ENCODE peak calls at places on chromosomes 16 and 17, in six cellular contexts. One of them, this sample, is unnamed.

GRCh38 chr17:76276461-76277299 is 11.5 kb downstream of the UBALD2 start:
- DNase-seq in activated T-cell treated with anti-CD3 and anti-CD28 coated beads for 1 hour: no peak
- DNase-seq in ovary: no peak
- DNase-seq in adipocyte: peak
- DNase-seq in T-helper 2 cell: no peak
- DNase-seq in stimulated activated CD4-positive, alpha-beta T cell treated with anti-CD3 and anti-CD28 coated beads, Interleukin-1b, Interleukin-23, amount 100 ng/mL, for 24 hours: no peak
- DNase-seq in this sample: no peak

GRCh38 chr17:81400939-81401726 is 5.9 kb downstream of the BAHCC1 start:
- DNase-seq in activated T-cell treated with anti-CD3 and anti-CD28 coated beads for 1 hour: no peak
- DNase-seq in T-helper 2 cell: no peak
- DNase-seq in adipocyte: no peak
- DNase-seq in stimulated activated CD4-positive, alpha-beta T cell treated with anti-CD3 and anti-CD28 coated beads, Interleukin-1b, Interleukin-23, amount 100 ng/mL, for 24 hours: no peak
- DNase-seq in ovary: no peak
- DNase-seq in this sample: no peak

GRCh38 chr16:15658149-15658548 is 8.1 kb downstream of the NDE1 start:
- DNase-seq in activated T-cell treated with anti-CD3 and anti-CD28 coated beads for 1 hour: no peak
- DNase-seq in ovary: no peak
- DNase-seq in adipocyte: no peak
- DNase-seq in T-helper 2 cell: no peak
- DNase-seq in stimulated activated CD4-positive, alpha-beta T cell treated with anti-CD3 and anti-CD28 coated beads, Interleukin-1b, Interleukin-23, amount 100 ng/mL, for 24 hours: no peak
- DNase-seq in this sample: no peak

GRCh38 chr17:3678095-3678820 is 9.6 kb downstream of the EMC6 start:
- DNase-seq in activated T-cell treated with anti-CD3 and anti-CD28 coated beads for 1 hour: no peak
- DNase-seq in stimulated activated CD4-positive, alpha-beta T cell treated with anti-CD3 and anti-CD28 coated beads, Interleukin-1b, Interleukin-23, amount 100 ng/mL, for 24 hours: no peak
- DNase-seq in T-helper 2 cell: no peak
- DNase-seq in adipocyte: no peak
- DNase-seq in ovary: no peak
- DNase-seq in this sample: no peak

GRCh38 chr17:27106982-27107360 is 186.9 kb upstream of the WSB1 start:
- DNase-seq in T-helper 2 cell: no peak
- DNase-seq in ovary: no peak
- DNase-seq in stimulated activated CD4-positive, alpha-beta T cell treated with anti-CD3 and anti-CD28 coated beads, Interleukin-1b, Interleukin-23, amount 100 ng/mL, for 24 hours: no peak
- DNase-seq in activated T-cell treated with anti-CD3 and anti-CD28 coated beads for 1 hour: no peak
- DNase-seq in adipocyte: no peak
- DNase-seq in this sample: no peak

GRCh38 chr17:7889166-7889584 is 586 bp downstream of the CHD3 start:
- DNase-seq in activated T-cell treated with anti-CD3 and anti-CD28 coated beads for 1 hour: peak
- DNase-seq in adipocyte: peak
- DNase-seq in ovary: peak
- DNase-seq in T-helper 2 cell: no peak
- DNase-seq in stimulated activated CD4-positive, alpha-beta T cell treated with anti-CD3 and anti-CD28 coated beads, Interleukin-1b, Interleukin-23, amount 100 ng/mL, for 24 hours: no peak
- DNase-seq in this sample: peak

GRCh38 chr17:57957120-57957850 is 2.1 kb upstream of the CUEDC1 start:
- DNase-seq in stimulated activated CD4-positive, alpha-beta T cell treated with anti-CD3 and anti-CD28 coated beads, Interleukin-1b, Interleukin-23, amount 100 ng/mL, for 24 hours: no peak
- DNase-seq in activated T-cell treated with anti-CD3 and anti-CD28 coated beads for 1 hour: no peak
- DNase-seq in adipocyte: no peak
- DNase-seq in T-helper 2 cell: no peak
- DNase-seq in ovary: no peak
- DNase-seq in this sample: no peak

GRCh38 chr16:2149630-2150417 is 1.4 kb downstream of the RAB26 start:
- DNase-seq in activated T-cell treated with anti-CD3 and anti-CD28 coated beads for 1 hour: no peak
- DNase-seq in T-helper 2 cell: no peak
- DNase-seq in stimulated activated CD4-positive, alpha-beta T cell treated with anti-CD3 and anti-CD28 coated beads, Interleukin-1b, Interleukin-23, amount 100 ng/mL, for 24 hours: no peak
- DNase-seq in adipocyte: no peak
- DNase-seq in ovary: no peak
- DNase-seq in this sample: no peak

GRCh38 chr16:65905326-65905725 is 461.2 kb upstream of the CDH5 start:
- DNase-seq in T-helper 2 cell: no peak
- DNase-seq in activated T-cell treated with anti-CD3 and anti-CD28 coated beads for 1 hour: no peak
- DNase-seq in stimulated activated CD4-positive, alpha-beta T cell treated with anti-CD3 and anti-CD28 coated beads, Interleukin-1b, Interleukin-23, amount 100 ng/mL, for 24 hours: no peak
- DNase-seq in ovary: no peak
- DNase-seq in adipocyte: no peak
- DNase-seq in this sample: no peak

GRCh38 chr17:38943607-38944006 is 18.2 kb downstream of the LASP1NB start:
- DNase-seq in adipocyte: no peak
- DNase-seq in ovary: no peak
- DNase-seq in stimulated activated CD4-positive, alpha-beta T cell treated with anti-CD3 and anti-CD28 coated beads, Interleukin-1b, Interleukin-23, amount 100 ng/mL, for 24 hours: no peak
- DNase-seq in activated T-cell treated with anti-CD3 and anti-CD28 coated beads for 1 hour: no peak
- DNase-seq in T-helper 2 cell: no peak
- DNase-seq in this sample: no peak

GRCh38 chr16:5709889-5710288 is 612.3 kb upstream of the EEF2KMT start:
- DNase-seq in adipocyte: peak
- DNase-seq in activated T-cell treated with anti-CD3 and anti-CD28 coated beads for 1 hour: no peak
- DNase-seq in stimulated activated CD4-positive, alpha-beta T cell treated with anti-CD3 and anti-CD28 coated beads, Interleukin-1b, Interleukin-23, amount 100 ng/mL, for 24 hours: no peak
- DNase-seq in T-helper 2 cell: no peak
- DNase-seq in ovary: no peak
- DNase-seq in this sample: peak

GRCh38 chr16:86823895-86824671 is 245.7 kb downstream of the FOXL1 start:
- DNase-seq in ovary: no peak
- DNase-seq in T-helper 2 cell: no peak
- DNase-seq in activated T-cell treated with anti-CD3 and anti-CD28 coated beads for 1 hour: no peak
- DNase-seq in adipocyte: no peak
- DNase-seq in stimulated activated CD4-positive, alpha-beta T cell treated with anti-CD3 and anti-CD28 coated beads, Interleukin-1b, Interleukin-23, amount 100 ng/mL, for 24 hours: no peak
- DNase-seq in this sample: no peak

GRCh38 chr17:81484195-81484979 is 28.2 kb downstream of the ACTG1 start:
- DNase-seq in activated T-cell treated with anti-CD3 and anti-CD28 coated beads for 1 hour: peak
- DNase-seq in adipocyte: peak
- DNase-seq in stimulated activated CD4-positive, alpha-beta T cell treated with anti-CD3 and anti-CD28 coated beads, Interleukin-1b, Interleukin-23, amount 100 ng/mL, for 24 hours: peak
- DNase-seq in ovary: peak
- DNase-seq in T-helper 2 cell: peak
- DNase-seq in this sample: peak

GRCh38 chr17:33908363-33909064 is 346.6 kb upstream of the CCL2 start:
- DNase-seq in adipocyte: no peak
- DNase-seq in stimulated activated CD4-positive, alpha-beta T cell treated with anti-CD3 and anti-CD28 coated beads, Interleukin-1b, Interleukin-23, amount 100 ng/mL, for 24 hours: no peak
- DNase-seq in ovary: no peak
- DNase-seq in T-helper 2 cell: no peak
- DNase-seq in activated T-cell treated with anti-CD3 and anti-CD28 coated beads for 1 hour: no peak
- DNase-seq in this sample: no peak

GRCh38 chr17:78903101-78903779 is at the start of gene CEP295NL:
- DNase-seq in ovary: no peak
- DNase-seq in adipocyte: no peak
- DNase-seq in activated T-cell treated with anti-CD3 and anti-CD28 coated beads for 1 hour: no peak
- DNase-seq in stimulated activated CD4-positive, alpha-beta T cell treated with anti-CD3 and anti-CD28 coated beads, Interleukin-1b, Interleukin-23, amount 100 ng/mL, for 24 hours: no peak
- DNase-seq in T-helper 2 cell: no peak
- DNase-seq in this sample: peak

GRCh38 chr16:87965973-87966667 is 14.9 kb downstream of the BANP start:
- DNase-seq in adipocyte: peak
- DNase-seq in T-helper 2 cell: no peak
- DNase-seq in ovary: no peak
- DNase-seq in stimulated activated CD4-positive, alpha-beta T cell treated with anti-CD3 and anti-CD28 coated beads, Interleukin-1b, Interleukin-23, amount 100 ng/mL, for 24 hours: no peak
- DNase-seq in activated T-cell treated with anti-CD3 and anti-CD28 coated beads for 1 hour: no peak
- DNase-seq in this sample: no peak

GRCh38 chr17:2023256-2023655 is 1.9 kb downstream of the RTN4RL1 start:
- DNase-seq in ovary: no peak
- DNase-seq in stimulated activated CD4-positive, alpha-beta T cell treated with anti-CD3 and anti-CD28 coated beads, Interleukin-1b, Interleukin-23, amount 100 ng/mL, for 24 hours: no peak
- DNase-seq in activated T-cell treated with anti-CD3 and anti-CD28 coated beads for 1 hour: no peak
- DNase-seq in adipocyte: no peak
- DNase-seq in T-helper 2 cell: no peak
- DNase-seq in this sample: no peak

GRCh38 chr16:4376126-4376819 is 4.6 kb downstream of the VASN start:
- DNase-seq in stimulated activated CD4-positive, alpha-beta T cell treated with anti-CD3 and anti-CD28 coated beads, Interleukin-1b, Interleukin-23, amount 100 ng/mL, for 24 hours: no peak
- DNase-seq in activated T-cell treated with anti-CD3 and anti-CD28 coated beads for 1 hour: no peak
- DNase-seq in ovary: peak
- DNase-seq in T-helper 2 cell: no peak
- DNase-seq in adipocyte: peak
- DNase-seq in this sample: no peak

GRCh38 chr17:57946798-57947358 is 8.3 kb downstream of the CUEDC1 start:
- DNase-seq in stimulated activated CD4-positive, alpha-beta T cell treated with anti-CD3 and anti-CD28 coated beads, Interleukin-1b, Interleukin-23, amount 100 ng/mL, for 24 hours: no peak
- DNase-seq in T-helper 2 cell: peak
- DNase-seq in ovary: peak
- DNase-seq in adipocyte: peak
- DNase-seq in activated T-cell treated with anti-CD3 and anti-CD28 coated beads for 1 hour: no peak
- DNase-seq in this sample: no peak

GRCh38 chr16:13397126-13397525 is 495.7 kb downstream of the SHISA9 start:
- DNase-seq in adipocyte: no peak
- DNase-seq in stimulated activated CD4-positive, alpha-beta T cell treated with anti-CD3 and anti-CD28 coated beads, Interleukin-1b, Interleukin-23, amount 100 ng/mL, for 24 hours: no peak
- DNase-seq in T-helper 2 cell: no peak
- DNase-seq in activated T-cell treated with anti-CD3 and anti-CD28 coated beads for 1 hour: no peak
- DNase-seq in ovary: no peak
- DNase-seq in this sample: no peak

GRCh38 chr16:57704905-57705852 is 10.6 kb downstream of the DRC7 start:
- DNase-seq in stimulated activated CD4-positive, alpha-beta T cell treated with anti-CD3 and anti-CD28 coated beads, Interleukin-1b, Interleukin-23, amount 100 ng/mL, for 24 hours: no peak
- DNase-seq in T-helper 2 cell: no peak
- DNase-seq in activated T-cell treated with anti-CD3 and anti-CD28 coated beads for 1 hour: no peak
- DNase-seq in adipocyte: no peak
- DNase-seq in ovary: no peak
- DNase-seq in this sample: no peak

GRCh38 chr16:50602531-50603205 is 54.5 kb downstream of the NKD1 start:
- DNase-seq in stimulated activated CD4-positive, alpha-beta T cell treated with anti-CD3 and anti-CD28 coated beads, Interleukin-1b, Interleukin-23, amount 100 ng/mL, for 24 hours: no peak
- DNase-seq in T-helper 2 cell: peak
- DNase-seq in activated T-cell treated with anti-CD3 and anti-CD28 coated beads for 1 hour: peak
- DNase-seq in ovary: no peak
- DNase-seq in adipocyte: no peak
- DNase-seq in this sample: no peak